ENCODE peak calls at places on chromosomes 11 and 22, in ten cellular contexts. One of them, this sample, is unnamed.

GRCh38 chr22:42648368-42649260 is 578 bp downstream of the CYB5R3 start:
- DNase-seq in GM13977: peak; percentile 70
- DNase-seq in A549: peak; percentile 43
- DNase-seq in cardiac muscle cell: peak; percentile 45
- DNase-seq in B cell: no peak
- DNase-seq in bronchial epithelial cell: peak; percentile 25
- DNase-seq in nephron progenitor cell: no peak
- DNase-seq in fibroblast of pulmonary artery: peak; percentile 23
- DNase-seq in astrocyte: peak; percentile 44
- DNase-seq in PC-9: peak; percentile 59
- DNase-seq in this sample: peak; percentile 60

GRCh38 chr11:106186630-106187029 is 109.2 kb downstream of the AASDHPPT start:
- DNase-seq in GM13977: no peak
- DNase-seq in A549: peak; percentile 12
- DNase-seq in cardiac muscle cell: no peak
- DNase-seq in B cell: no peak
- DNase-seq in bronchial epithelial cell: no peak
- DNase-seq in nephron progenitor cell: no peak
- DNase-seq in fibroblast of pulmonary artery: no peak
- DNase-seq in astrocyte: no peak
- DNase-seq in PC-9: no peak
- DNase-seq in this sample: no peak

GRCh38 chr11:96426356-96427103 is 36.7 kb downstream of the JRKL start:
- DNase-seq in GM13977: peak; percentile 29
- DNase-seq in A549: peak; percentile 34
- DNase-seq in cardiac muscle cell: peak; percentile 75
- DNase-seq in B cell: no peak
- DNase-seq in bronchial epithelial cell: peak; percentile 35
- DNase-seq in nephron progenitor cell: peak; percentile 19
- DNase-seq in fibroblast of pulmonary artery: peak; percentile 75
- DNase-seq in astrocyte: peak; percentile 19
- DNase-seq in PC-9: no peak
- DNase-seq in this sample: peak; percentile 33

GRCh38 chr11:119188067-119188466 is 2.8 kb downstream of the NHERF4 start:
- DNase-seq in GM13977: no peak
- DNase-seq in A549: no peak
- DNase-seq in cardiac muscle cell: no peak
- DNase-seq in B cell: no peak
- DNase-seq in bronchial epithelial cell: no peak
- DNase-seq in nephron progenitor cell: no peak
- DNase-seq in fibroblast of pulmonary artery: no peak
- DNase-seq in astrocyte: no peak
- DNase-seq in PC-9: no peak
- DNase-seq in this sample: no peak

GRCh38 chr11:44754876-44755552 is 28.3 kb downstream of the TSPAN18 start:
- DNase-seq in GM13977: no peak
- DNase-seq in A549: no peak
- DNase-seq in cardiac muscle cell: no peak
- DNase-seq in B cell: no peak
- DNase-seq in bronchial epithelial cell: no peak
- DNase-seq in nephron progenitor cell: no peak
- DNase-seq in fibroblast of pulmonary artery: no peak
- DNase-seq in astrocyte: no peak
- DNase-seq in PC-9: no peak
- DNase-seq in this sample: no peak

GRCh38 chr11:68932933-68933577 is 29.4 kb downstream of the IGHMBP2 start:
- DNase-seq in GM13977: no peak
- DNase-seq in A549: no peak
- DNase-seq in cardiac muscle cell: no peak
- DNase-seq in B cell: no peak
- DNase-seq in bronchial epithelial cell: no peak
- DNase-seq in nephron progenitor cell: no peak
- DNase-seq in fibroblast of pulmonary artery: no peak
- DNase-seq in astrocyte: no peak
- DNase-seq in PC-9: no peak
- DNase-seq in this sample: no peak

GRCh38 chr22:49965291-49966040 is 4.9 kb downstream of the PIM3 start:
- DNase-seq in GM13977: no peak
- DNase-seq in A549: no peak
- DNase-seq in cardiac muscle cell: no peak
- DNase-seq in B cell: peak; percentile 38
- DNase-seq in bronchial epithelial cell: no peak
- DNase-seq in nephron progenitor cell: no peak
- DNase-seq in fibroblast of pulmonary artery: no peak
- DNase-seq in astrocyte: no peak
- DNase-seq in PC-9: no peak
- DNase-seq in this sample: no peak

GRCh38 chr11:76208438-76208828 is 2.1 kb upstream of the WNT11 start:
- DNase-seq in GM13977: no peak
- DNase-seq in A549: no peak
- DNase-seq in cardiac muscle cell: no peak
- DNase-seq in B cell: no peak
- DNase-seq in bronchial epithelial cell: no peak
- DNase-seq in nephron progenitor cell: no peak
- DNase-seq in fibroblast of pulmonary artery: no peak
- DNase-seq in astrocyte: no peak
- DNase-seq in PC-9: no peak
- DNase-seq in this sample: no peak

DNA sequence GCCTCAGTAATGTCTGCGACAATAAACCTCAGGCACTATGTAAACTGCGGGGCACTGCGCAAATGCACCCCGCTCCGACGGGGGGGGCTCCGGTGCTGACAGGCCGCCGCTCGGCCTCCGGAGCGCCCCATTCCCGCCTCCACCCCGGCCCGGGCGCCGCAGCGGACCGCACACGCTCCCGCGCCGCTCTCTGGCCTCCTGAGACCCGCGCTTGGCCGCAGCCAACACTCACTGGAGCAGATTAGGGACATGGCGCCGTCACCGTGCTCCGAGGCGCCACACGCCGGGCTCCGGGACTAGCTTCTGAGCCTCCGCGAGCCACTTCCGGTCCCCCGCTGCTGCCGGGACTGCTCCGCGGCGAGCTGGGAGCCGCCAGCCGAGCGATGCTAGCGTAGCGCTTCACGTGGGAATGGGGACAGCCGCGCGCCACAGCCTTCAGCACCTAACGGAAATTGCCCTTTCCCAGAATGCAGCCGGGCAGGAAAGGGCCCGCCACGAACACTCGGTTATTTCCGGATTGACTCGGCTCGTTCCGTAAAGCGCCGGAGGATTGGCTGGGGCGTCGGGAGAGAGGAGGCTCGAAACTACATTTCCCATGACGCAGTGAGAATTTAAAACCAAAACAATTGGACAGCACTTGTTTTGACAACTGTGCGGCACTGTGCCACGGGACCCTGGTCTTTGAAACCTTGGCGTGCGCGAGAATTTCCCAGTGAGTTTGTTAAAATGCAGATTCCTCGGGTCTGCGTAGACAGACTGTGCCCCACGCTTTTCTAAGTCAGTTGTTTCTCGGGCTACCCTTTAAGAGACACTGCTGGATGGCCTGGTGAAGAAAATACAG is at the start of gene PRPF19:
- DNase-seq in GM13977: peak; percentile 99
- DNase-seq in A549: peak; percentile 93
- DNase-seq in cardiac muscle cell: peak; percentile 96
- DNase-seq in B cell: peak; percentile 98
- DNase-seq in bronchial epithelial cell: peak; percentile 92
- DNase-seq in nephron progenitor cell: peak; percentile 100
- DNase-seq in fibroblast of pulmonary artery: peak; percentile 95
- DNase-seq in astrocyte: peak; percentile 85
- DNase-seq in PC-9: peak; percentile 99
- DNase-seq in this sample: peak; percentile 99
- TF ChIP-seq CTCF in GM13977: no peak
- TF ChIP-seq CTCF in A549: no peak
- TF ChIP-seq CTCF in cardiac muscle cell: no peak
- TF ChIP-seq CTCF in B cell: no peak
- TF ChIP-seq CTCF in bronchial epithelial cell: no peak
- TF ChIP-seq CTCF in nephron progenitor cell: no peak
- TF ChIP-seq CTCF in fibroblast of pulmonary artery: no peak
- TF ChIP-seq CTCF in astrocyte: no peak
- TF ChIP-seq CTCF in PC-9: no peak
- TF ChIP-seq CTCF in this sample: no peak

GRCh38 chr11:134275188-134275533 is 1.0 kb upstream of the GLB1L3 start:
- DNase-seq in GM13977: no peak
- DNase-seq in A549: no peak
- DNase-seq in cardiac muscle cell: no peak
- DNase-seq in B cell: no peak
- DNase-seq in bronchial epithelial cell: no peak
- DNase-seq in nephron progenitor cell: no peak
- DNase-seq in fibroblast of pulmonary artery: no peak
- DNase-seq in astrocyte: no peak
- DNase-seq in PC-9: no peak
- DNase-seq in this sample: no peak

GRCh38 chr11:134276396-134277175 is 407 bp downstream of the GLB1L3 start:
- DNase-seq in GM13977: no peak
- DNase-seq in A549: no peak
- DNase-seq in cardiac muscle cell: no peak
- DNase-seq in B cell: no peak
- DNase-seq in bronchial epithelial cell: no peak
- DNase-seq in nephron progenitor cell: peak; percentile 57
- DNase-seq in fibroblast of pulmonary artery: no peak
- DNase-seq in astrocyte: no peak
- DNase-seq in PC-9: no peak
- DNase-seq in this sample: peak; percentile 40

GRCh38 chr11:134273317-134273712 is 2.9 kb upstream of the GLB1L3 start:
- DNase-seq in GM13977: no peak
- DNase-seq in A549: no peak
- DNase-seq in cardiac muscle cell: no peak
- DNase-seq in B cell: no peak
- DNase-seq in bronchial epithelial cell: no peak
- DNase-seq in nephron progenitor cell: no peak
- DNase-seq in fibroblast of pulmonary artery: no peak
- DNase-seq in astrocyte: no peak
- DNase-seq in PC-9: no peak
- DNase-seq in this sample: no peak

GRCh38 chr11:134277176-134278001 is 1.2 kb downstream of the GLB1L3 start:
- DNase-seq in GM13977: no peak
- DNase-seq in A549: no peak
- DNase-seq in cardiac muscle cell: no peak
- DNase-seq in B cell: no peak
- DNase-seq in bronchial epithelial cell: no peak
- DNase-seq in nephron progenitor cell: no peak
- DNase-seq in fibroblast of pulmonary artery: no peak
- DNase-seq in astrocyte: no peak
- DNase-seq in PC-9: no peak
- DNase-seq in this sample: no peak

DNA sequence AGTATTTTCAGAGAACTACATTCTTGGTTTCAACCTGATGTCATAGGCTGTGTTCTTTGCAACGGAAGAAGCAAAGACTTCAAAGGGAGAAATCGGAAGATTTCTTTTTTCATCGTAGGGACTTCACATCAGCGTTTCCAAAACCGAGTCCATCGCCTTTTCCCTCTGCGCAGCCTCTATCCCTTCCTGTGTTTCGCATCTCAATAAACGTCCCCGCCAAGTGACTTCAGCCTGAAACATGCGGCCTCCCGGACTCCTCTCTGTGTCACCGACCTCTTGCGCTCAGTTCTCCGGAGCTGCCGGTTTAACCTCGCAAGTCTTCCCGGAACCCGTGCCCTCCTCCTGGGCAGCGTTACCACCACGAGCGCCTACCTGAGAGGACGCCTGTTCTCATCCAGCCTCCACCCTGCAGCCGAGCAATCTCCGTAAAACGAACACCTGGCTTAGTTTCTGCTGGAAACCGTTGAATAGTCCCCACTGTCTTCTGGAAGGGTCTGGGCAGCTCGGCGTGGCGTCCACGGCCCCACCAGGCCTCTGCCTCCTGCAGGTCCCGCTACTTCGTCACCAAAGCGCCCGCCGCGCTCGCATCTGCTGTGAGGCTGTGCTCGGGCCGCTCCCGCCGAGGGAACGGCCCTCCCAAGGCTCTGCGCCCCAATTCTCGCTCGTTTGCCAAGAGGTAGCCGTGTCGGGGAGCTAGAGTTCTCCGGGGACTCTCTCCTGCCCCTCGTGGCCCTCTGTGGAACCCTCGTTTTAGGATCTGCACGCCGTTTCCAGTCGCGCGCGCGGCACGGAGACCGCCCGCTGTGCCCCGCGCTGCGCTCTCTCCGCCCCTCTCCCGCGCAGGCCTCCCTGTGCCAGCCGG is at the start of gene GLB1L3:
- DNase-seq in GM13977: peak; percentile 73
- DNase-seq in A549: peak; percentile 23
- DNase-seq in cardiac muscle cell: no peak
- DNase-seq in B cell: no peak
- DNase-seq in bronchial epithelial cell: peak; percentile 50
- DNase-seq in nephron progenitor cell: peak; percentile 71
- DNase-seq in fibroblast of pulmonary artery: no peak
- DNase-seq in astrocyte: no peak
- DNase-seq in PC-9: no peak
- DNase-seq in this sample: peak; percentile 76
- TF ChIP-seq CTCF in GM13977: peak; percentile 44
- TF ChIP-seq CTCF in A549: peak; percentile 9
- TF ChIP-seq CTCF in cardiac muscle cell: peak; percentile 33
- TF ChIP-seq CTCF in B cell: peak; percentile 59
- TF ChIP-seq CTCF in bronchial epithelial cell: peak; percentile 76
- TF ChIP-seq CTCF in nephron progenitor cell: peak; percentile 36
- TF ChIP-seq CTCF in fibroblast of pulmonary artery: peak; percentile 5
- TF ChIP-seq CTCF in astrocyte: no peak
- TF ChIP-seq CTCF in PC-9: no peak
- TF ChIP-seq CTCF in this sample: no peak

GRCh38 chr22:32748509-32748908 is 53.0 kb upstream of the TIMP3 start:
- DNase-seq in GM13977: no peak
- DNase-seq in A549: no peak
- DNase-seq in cardiac muscle cell: no peak
- DNase-seq in B cell: no peak
- DNase-seq in bronchial epithelial cell: no peak
- DNase-seq in nephron progenitor cell: no peak
- DNase-seq in fibroblast of pulmonary artery: no peak
- DNase-seq in astrocyte: no peak
- DNase-seq in PC-9: no peak
- DNase-seq in this sample: no peak

GRCh38 chr22:32745251-32745995 is 56.1 kb upstream of the TIMP3 start:
- DNase-seq in GM13977: no peak
- DNase-seq in A549: no peak
- DNase-seq in cardiac muscle cell: peak; percentile 48
- DNase-seq in B cell: no peak
- DNase-seq in bronchial epithelial cell: peak; percentile 90
- DNase-seq in nephron progenitor cell: peak; percentile 15
- DNase-seq in fibroblast of pulmonary artery: peak; percentile 27
- DNase-seq in astrocyte: peak; percentile 69
- DNase-seq in PC-9: peak; percentile 82
- DNase-seq in this sample: no peak

GRCh38 chr22:32747588-32747987 is 53.9 kb upstream of the TIMP3 start:
- DNase-seq in GM13977: no peak
- DNase-seq in A549: no peak
- DNase-seq in cardiac muscle cell: no peak
- DNase-seq in B cell: no peak
- DNase-seq in bronchial epithelial cell: no peak
- DNase-seq in nephron progenitor cell: no peak
- DNase-seq in fibroblast of pulmonary artery: no peak
- DNase-seq in astrocyte: no peak
- DNase-seq in PC-9: no peak
- DNase-seq in this sample: no peak

GRCh38 chr22:32745996-32746322 is 55.5 kb upstream of the TIMP3 start:
- DNase-seq in GM13977: no peak
- DNase-seq in A549: no peak
- DNase-seq in cardiac muscle cell: no peak
- DNase-seq in B cell: no peak
- DNase-seq in bronchial epithelial cell: peak; percentile 29
- DNase-seq in nephron progenitor cell: no peak
- DNase-seq in fibroblast of pulmonary artery: no peak
- DNase-seq in astrocyte: no peak
- DNase-seq in PC-9: no peak
- DNase-seq in this sample: no peak

DNA sequence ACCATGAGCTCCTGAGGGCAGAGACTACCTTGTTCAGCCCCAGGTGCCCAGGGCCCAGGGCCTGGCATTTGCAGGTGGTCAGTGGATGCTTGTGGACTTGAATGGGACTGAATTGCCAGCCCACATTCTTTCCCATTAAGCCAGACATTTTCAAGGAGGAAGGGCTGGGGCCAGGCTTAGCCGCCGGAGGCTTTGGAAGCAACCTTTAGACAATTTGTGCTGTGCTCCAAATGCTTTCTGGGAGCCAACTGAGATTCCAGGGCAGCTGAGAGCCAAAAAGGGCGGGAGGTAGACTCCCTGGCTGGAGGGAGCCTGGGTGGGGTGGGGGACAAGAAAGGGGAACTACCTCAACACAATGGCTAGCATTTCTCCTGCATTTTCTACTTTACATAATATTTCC is 54.8 kb upstream of the TIMP3 start:
- DNase-seq in GM13977: no peak
- DNase-seq in A549: no peak
- DNase-seq in cardiac muscle cell: no peak
- DNase-seq in B cell: no peak
- DNase-seq in bronchial epithelial cell: no peak
- DNase-seq in nephron progenitor cell: no peak
- DNase-seq in fibroblast of pulmonary artery: no peak
- DNase-seq in astrocyte: no peak
- DNase-seq in PC-9: no peak
- DNase-seq in this sample: no peak
- TF ChIP-seq CTCF in GM13977: no peak
- TF ChIP-seq CTCF in A549: no peak
- TF ChIP-seq CTCF in cardiac muscle cell: no peak
- TF ChIP-seq CTCF in B cell: no peak
- TF ChIP-seq CTCF in bronchial epithelial cell: no peak
- TF ChIP-seq CTCF in nephron progenitor cell: no peak
- TF ChIP-seq CTCF in fibroblast of pulmonary artery: no peak
- TF ChIP-seq CTCF in astrocyte: no peak
- TF ChIP-seq CTCF in PC-9: no peak
- TF ChIP-seq CTCF in this sample: no peak

GRCh38 chr11:113538801-113539200 is 63.6 kb upstream of the DRD2 start:
- DNase-seq in GM13977: no peak
- DNase-seq in A549: no peak
- DNase-seq in cardiac muscle cell: no peak
- DNase-seq in B cell: no peak
- DNase-seq in bronchial epithelial cell: no peak
- DNase-seq in nephron progenitor cell: no peak
- DNase-seq in fibroblast of pulmonary artery: no peak
- DNase-seq in astrocyte: no peak
- DNase-seq in PC-9: no peak
- DNase-seq in this sample: no peak

GRCh38 chr11:113542420-113542819 is 67.2 kb upstream of the DRD2 start:
- DNase-seq in GM13977: no peak
- DNase-seq in A549: no peak
- DNase-seq in cardiac muscle cell: no peak
- DNase-seq in B cell: no peak
- DNase-seq in bronchial epithelial cell: no peak
- DNase-seq in nephron progenitor cell: no peak
- DNase-seq in fibroblast of pulmonary artery: no peak
- DNase-seq in astrocyte: no peak
- DNase-seq in PC-9: no peak
- DNase-seq in this sample: no peak

DNA sequence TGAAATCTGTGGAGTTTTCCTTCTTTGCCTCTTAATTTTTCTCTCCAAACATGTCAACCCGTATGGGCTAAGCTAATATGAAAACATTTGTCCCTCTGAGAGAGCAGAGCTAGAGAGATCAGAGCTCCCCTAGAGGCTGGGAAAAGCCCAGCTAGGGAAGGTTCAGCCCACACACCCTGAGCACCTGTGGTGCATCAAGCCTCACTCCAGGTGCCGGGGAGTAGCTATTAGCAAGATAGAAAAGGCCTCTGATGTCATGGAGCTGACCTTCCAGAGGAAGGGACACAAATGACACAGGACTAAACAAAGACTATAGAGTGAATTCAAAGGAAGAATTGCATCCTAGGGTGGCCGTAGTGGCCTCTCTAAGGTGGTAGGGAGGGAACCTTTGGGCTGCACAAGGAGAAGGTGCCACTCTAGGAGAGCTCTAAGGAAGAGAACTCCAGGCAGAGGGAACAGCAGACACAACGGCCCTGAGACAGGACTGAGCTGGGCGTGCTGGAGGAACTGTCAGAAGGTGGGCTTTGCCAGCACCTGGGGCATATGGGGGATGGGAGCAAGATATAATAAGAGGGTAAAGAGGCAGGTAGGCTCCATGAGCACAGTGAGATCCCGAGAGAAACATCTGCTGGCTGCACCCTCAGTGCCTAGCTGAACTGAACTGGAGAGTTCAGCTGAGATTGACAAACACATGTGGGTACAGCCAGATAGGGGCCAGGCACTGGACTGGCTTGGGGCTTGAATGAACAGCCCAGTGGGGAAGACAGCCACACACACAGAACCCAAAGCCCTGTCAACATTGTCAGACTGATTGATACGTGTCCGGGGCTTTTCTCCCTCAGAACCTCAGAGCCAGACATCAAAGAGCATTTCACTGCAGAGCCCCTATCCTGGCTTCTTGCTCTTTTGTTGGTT is 65.5 kb upstream of the DRD2 start:
- DNase-seq in GM13977: no peak
- DNase-seq in A549: no peak
- DNase-seq in cardiac muscle cell: no peak
- DNase-seq in B cell: no peak
- DNase-seq in bronchial epithelial cell: no peak
- DNase-seq in nephron progenitor cell: no peak
- DNase-seq in fibroblast of pulmonary artery: no peak
- DNase-seq in astrocyte: no peak
- DNase-seq in PC-9: no peak
- DNase-seq in this sample: no peak
- TF ChIP-seq CTCF in GM13977: no peak
- TF ChIP-seq CTCF in A549: no peak
- TF ChIP-seq CTCF in cardiac muscle cell: no peak
- TF ChIP-seq CTCF in B cell: no peak
- TF ChIP-seq CTCF in bronchial epithelial cell: no peak
- TF ChIP-seq CTCF in nephron progenitor cell: no peak
- TF ChIP-seq CTCF in fibroblast of pulmonary artery: no peak
- TF ChIP-seq CTCF in astrocyte: no peak
- TF ChIP-seq CTCF in PC-9: no peak
- TF ChIP-seq CTCF in this sample: no peak

This sample was measured in GM20000.